ENCODE peak calls at places on chromosomes 11 and 22, in seven cellular contexts. One of them, this sample, is unnamed.

GRCh38 chr11:9362393-9362863 is 22.0 kb upstream of the IPO7 start:
- DNase-seq in GM23338: peak; percentile 23
- DNase-seq in tibial nerve: no peak
- DNase-seq in pancreas: no peak
- DNase-seq in transverse colon: no peak
- DNase-seq in ovary: no peak
- DNase-seq in CD8-positive, alpha-beta memory T cell: no peak
- DNase-seq in this sample: no peak

GRCh38 chr22:42808516-42808915 is 48.6 kb downstream of the ARFGAP3 start:
- DNase-seq in transverse colon: no peak
- DNase-seq in CD8-positive, alpha-beta memory T cell: no peak
- DNase-seq in pancreas: no peak
- DNase-seq in tibial nerve: no peak
- DNase-seq in ovary: no peak
- DNase-seq in GM23338: no peak
- DNase-seq in this sample: no peak

GRCh38 chr22:48944756-48945620 is 882.7 kb downstream of the BRD1 start:
- DNase-seq in CD8-positive, alpha-beta memory T cell: no peak
- DNase-seq in pancreas: peak; percentile 49
- DNase-seq in tibial nerve: no peak
- DNase-seq in ovary: no peak
- DNase-seq in transverse colon: peak; percentile 3
- DNase-seq in GM23338: no peak
- DNase-seq in this sample: peak; percentile 59

GRCh38 chr11:95065336-95065735 is 1.4 kb upstream of the SRSF8 start:
- DNase-seq in pancreas: no peak
- DNase-seq in ovary: no peak
- DNase-seq in CD8-positive, alpha-beta memory T cell: no peak
- DNase-seq in GM23338: no peak
- DNase-seq in transverse colon: no peak
- DNase-seq in tibial nerve: no peak
- DNase-seq in this sample: no peak

GRCh38 chr22:50298937-50299656 is 8.3 kb downstream of the PLXNB2 start:
- DNase-seq in transverse colon: no peak
- DNase-seq in tibial nerve: no peak
- DNase-seq in pancreas: no peak
- DNase-seq in ovary: no peak
- DNase-seq in GM23338: peak; percentile 60
- DNase-seq in CD8-positive, alpha-beta memory T cell: no peak
- DNase-seq in this sample: no peak

GRCh38 chr11:63826471-63827190 is 12.3 kb upstream of the MARK2 start:
- DNase-seq in GM23338: no peak
- DNase-seq in ovary: no peak
- DNase-seq in transverse colon: no peak
- DNase-seq in tibial nerve: no peak
- DNase-seq in CD8-positive, alpha-beta memory T cell: no peak
- DNase-seq in pancreas: no peak
- DNase-seq in this sample: no peak

GRCh38 chr11:64340671-64341335 is 799 bp downstream of the CCDC88B start:
- DNase-seq in transverse colon: peak; percentile 87
- DNase-seq in GM23338: peak; percentile 90
- DNase-seq in pancreas: peak; percentile 70
- DNase-seq in ovary: peak; percentile 58
- DNase-seq in tibial nerve: peak; percentile 27
- DNase-seq in CD8-positive, alpha-beta memory T cell: peak; percentile 76
- DNase-seq in this sample: peak; percentile 86

GRCh38 chr11:14012836-14013235 is 50.3 kb downstream of the SPON1 start:
- DNase-seq in GM23338: no peak
- DNase-seq in pancreas: no peak
- DNase-seq in transverse colon: no peak
- DNase-seq in CD8-positive, alpha-beta memory T cell: no peak
- DNase-seq in tibial nerve: no peak
- DNase-seq in ovary: no peak
- DNase-seq in this sample: no peak

GRCh38 chr22:36453855-36454378 is 27.5 kb downstream of the TXN2 start:
- DNase-seq in transverse colon: no peak
- DNase-seq in tibial nerve: no peak
- DNase-seq in CD8-positive, alpha-beta memory T cell: no peak
- DNase-seq in pancreas: no peak
- DNase-seq in ovary: no peak
- DNase-seq in GM23338: no peak
- DNase-seq in this sample: no peak

GRCh38 chr11:131691558-131692041 is 321.2 kb downstream of the NTM start:
- DNase-seq in transverse colon: no peak
- DNase-seq in tibial nerve: no peak
- DNase-seq in ovary: no peak
- DNase-seq in pancreas: peak; percentile 67
- DNase-seq in GM23338: peak; percentile 80
- DNase-seq in CD8-positive, alpha-beta memory T cell: no peak
- DNase-seq in this sample: no peak

GRCh38 chr22:24247011-24247507 is 2.2 kb upstream of the GGT5 start:
- DNase-seq in CD8-positive, alpha-beta memory T cell: no peak
- DNase-seq in transverse colon: no peak
- DNase-seq in ovary: no peak
- DNase-seq in tibial nerve: no peak
- DNase-seq in pancreas: no peak
- DNase-seq in GM23338: no peak
- DNase-seq in this sample: no peak

GRCh38 chr22:46069518-46070214 is 80.7 kb upstream of the PPARA start:
- DNase-seq in pancreas: peak; percentile 94
- DNase-seq in ovary: peak; percentile 94
- DNase-seq in CD8-positive, alpha-beta memory T cell: no peak
- DNase-seq in GM23338: no peak
- DNase-seq in tibial nerve: peak; percentile 95
- DNase-seq in transverse colon: peak; percentile 89
- DNase-seq in this sample: peak; percentile 94

GRCh38 chr11:63427971-63428508 is 58.5 kb downstream of the SLC22A9 start:
- DNase-seq in pancreas: no peak
- DNase-seq in tibial nerve: no peak
- DNase-seq in GM23338: peak; percentile 26
- DNase-seq in ovary: no peak
- DNase-seq in CD8-positive, alpha-beta memory T cell: no peak
- DNase-seq in transverse colon: no peak
- DNase-seq in this sample: no peak

GRCh38 chr11:60860943-60861342 is 5.2 kb upstream of the PTGDR2 start:
- DNase-seq in CD8-positive, alpha-beta memory T cell: no peak
- DNase-seq in tibial nerve: no peak
- DNase-seq in pancreas: no peak
- DNase-seq in GM23338: no peak
- DNase-seq in ovary: no peak
- DNase-seq in transverse colon: no peak
- DNase-seq in this sample: peak; percentile 20

GRCh38 chr22:40960137-40960536 is 9.0 kb downstream of the RBX1 start:
- DNase-seq in CD8-positive, alpha-beta memory T cell: no peak
- DNase-seq in transverse colon: no peak
- DNase-seq in pancreas: no peak
- DNase-seq in GM23338: no peak
- DNase-seq in tibial nerve: no peak
- DNase-seq in ovary: no peak
- DNase-seq in this sample: no peak

GRCh38 chr11:28820296-28820989 is 712.3 kb downstream of the METTL15 start:
- DNase-seq in ovary: no peak
- DNase-seq in GM23338: no peak
- DNase-seq in transverse colon: no peak
- DNase-seq in CD8-positive, alpha-beta memory T cell: no peak
- DNase-seq in tibial nerve: no peak
- DNase-seq in pancreas: no peak
- DNase-seq in this sample: no peak

GRCh38 chr11:13963169-13963948 is 836 bp downstream of the SPON1 start:
- DNase-seq in ovary: peak; percentile 50
- DNase-seq in tibial nerve: no peak
- DNase-seq in transverse colon: peak; percentile 31
- DNase-seq in GM23338: peak; percentile 58
- DNase-seq in pancreas: peak; percentile 62
- DNase-seq in CD8-positive, alpha-beta memory T cell: no peak
- DNase-seq in this sample: no peak

GRCh38 chr22:25219211-25219689 is at the start of gene CRYBB2:
- DNase-seq in ovary: no peak
- DNase-seq in CD8-positive, alpha-beta memory T cell: no peak
- DNase-seq in pancreas: no peak
- DNase-seq in GM23338: no peak
- DNase-seq in tibial nerve: no peak
- DNase-seq in transverse colon: no peak
- DNase-seq in this sample: no peak

GRCh38 chr11:118045191-118045590 is 31.7 kb upstream of the TMPRSS4 start:
- DNase-seq in pancreas: no peak
- DNase-seq in CD8-positive, alpha-beta memory T cell: no peak
- DNase-seq in transverse colon: no peak
- DNase-seq in ovary: no peak
- DNase-seq in tibial nerve: no peak
- DNase-seq in GM23338: no peak
- DNase-seq in this sample: no peak

GRCh38 chr11:72075756-72076155 is 4.6 kb downstream of the NUMA1 start:
- DNase-seq in tibial nerve: no peak
- DNase-seq in pancreas: no peak
- DNase-seq in GM23338: no peak
- DNase-seq in CD8-positive, alpha-beta memory T cell: no peak
- DNase-seq in transverse colon: no peak
- DNase-seq in ovary: no peak
- DNase-seq in this sample: no peak

GRCh38 chr11:27161071-27161470 is 120.5 kb downstream of the BBOX1 start:
- DNase-seq in pancreas: no peak
- DNase-seq in CD8-positive, alpha-beta memory T cell: no peak
- DNase-seq in transverse colon: no peak
- DNase-seq in tibial nerve: no peak
- DNase-seq in GM23338: no peak
- DNase-seq in ovary: no peak
- DNase-seq in this sample: no peak

GRCh38 chr11:76814414-76814813 is 31.3 kb downstream of the TSKU start:
- DNase-seq in transverse colon: no peak
- DNase-seq in tibial nerve: no peak
- DNase-seq in ovary: no peak
- DNase-seq in CD8-positive, alpha-beta memory T cell: no peak
- DNase-seq in pancreas: no peak
- DNase-seq in GM23338: no peak
- DNase-seq in this sample: no peak

GRCh38 chr11:133082851-133083488 is 449.3 kb downstream of the OPCML start:
- DNase-seq in transverse colon: peak; percentile 64
- DNase-seq in tibial nerve: peak; percentile 15
- DNase-seq in CD8-positive, alpha-beta memory T cell: no peak
- DNase-seq in GM23338: peak; percentile 83
- DNase-seq in pancreas: peak; percentile 93
- DNase-seq in ovary: no peak
- DNase-seq in this sample: peak; percentile 84

DNA sequence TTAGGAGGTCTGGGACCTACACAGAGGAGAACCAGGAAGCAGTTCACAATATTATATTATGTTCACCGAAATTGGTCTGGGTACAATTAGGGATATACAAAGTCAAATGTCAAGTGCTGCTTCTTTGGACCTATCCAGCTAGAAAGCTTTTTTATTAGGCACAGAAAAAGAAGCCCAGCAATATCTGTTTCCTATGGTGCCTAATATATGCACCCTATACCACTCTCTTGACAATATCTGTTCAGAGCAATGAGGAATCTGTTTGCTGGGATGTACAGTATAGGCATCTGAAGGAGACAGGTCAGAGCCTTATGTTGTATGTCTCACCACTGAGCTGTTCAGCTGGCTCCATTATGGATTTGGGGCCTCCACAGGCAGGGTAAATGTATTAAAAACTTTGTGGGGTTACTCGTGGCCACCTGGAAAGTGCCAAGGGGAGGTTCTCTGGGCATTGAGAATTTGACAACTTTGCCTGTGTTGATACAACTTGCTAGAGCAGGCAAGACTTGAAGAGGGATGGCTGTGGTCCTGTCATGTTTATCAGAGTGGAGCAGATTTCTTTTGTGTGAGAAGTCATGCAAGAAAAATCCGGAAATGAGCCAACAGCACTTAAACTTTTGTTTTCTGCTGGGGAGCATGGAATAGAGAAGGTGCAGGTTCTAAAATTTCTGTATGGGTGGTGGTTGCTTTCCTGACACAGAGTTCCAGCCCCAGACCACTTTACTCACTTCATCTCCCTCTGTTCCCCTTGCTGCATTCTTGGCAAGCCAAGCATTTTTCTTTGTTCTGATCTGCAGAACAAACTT is 10.1 kb downstream of the STIM1 start:
- DNase-seq in pancreas: no peak
- DNase-seq in GM23338: peak; percentile 39
- DNase-seq in CD8-positive, alpha-beta memory T cell: no peak
- DNase-seq in tibial nerve: no peak
- DNase-seq in ovary: no peak
- DNase-seq in transverse colon: no peak
- DNase-seq in this sample: no peak
- H3K4me1 ChIP-seq in pancreas: peaks cover 34% of the 10 kb centered on the region
- H3K4me1 ChIP-seq in GM23338: peaks cover 24% of the 10 kb centered on the region
- H3K4me1 ChIP-seq in CD8-positive, alpha-beta memory T cell: peaks cover 91% of the 10 kb centered on the region
- H3K4me1 ChIP-seq in tibial nerve: peaks cover 22% of the 10 kb centered on the region
- H3K4me1 ChIP-seq in ovary: peaks cover 15% of the 10 kb centered on the region
- H3K4me1 ChIP-seq in transverse colon: peaks cover 34% of the 10 kb centered on the region
- H3K4me1 ChIP-seq in this sample: peaks cover 50% of the 10 kb centered on the region

DNA sequence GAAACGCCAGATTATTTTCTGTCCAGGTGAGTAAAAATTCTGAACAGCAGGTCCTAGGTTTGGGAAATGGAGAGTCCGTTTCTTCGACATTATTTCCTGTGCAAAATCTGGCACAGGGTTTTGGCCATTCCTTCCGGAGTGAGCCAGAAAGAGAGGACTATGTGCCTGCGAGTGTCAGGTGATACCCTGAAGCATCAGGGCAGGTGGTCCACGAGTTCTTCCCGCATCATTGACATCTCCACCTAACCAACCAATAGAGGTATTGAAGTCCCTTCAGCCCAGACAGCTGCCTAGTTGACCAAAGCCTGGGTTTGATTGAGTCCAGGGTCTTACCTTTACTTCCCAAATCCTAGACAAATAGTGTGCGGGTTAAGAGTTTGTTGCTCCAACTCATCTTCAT is 808 bp downstream of the SNAP29 start:
- DNase-seq in pancreas: no peak
- DNase-seq in tibial nerve: no peak
- DNase-seq in CD8-positive, alpha-beta memory T cell: no peak
- DNase-seq in transverse colon: no peak
- DNase-seq in GM23338: no peak
- DNase-seq in ovary: no peak
- DNase-seq in this sample: peak; percentile 18
- H3K27ac ChIP-seq in pancreas: no peak overlapping the region
- H3K27ac ChIP-seq in tibial nerve: peak overlapping the region; percentile 92
- H3K27ac ChIP-seq in CD8-positive, alpha-beta memory T cell: peak overlapping the region; percentile 94
- H3K27ac ChIP-seq in transverse colon: peak overlapping the region; percentile 93
- H3K27ac ChIP-seq in GM23338: no peak overlapping the region
- H3K27ac ChIP-seq in ovary: no peak overlapping the region
- H3K27ac ChIP-seq in this sample: peak overlapping the region; percentile 89

GRCh38 chr11:97506360-97506759 is 1116.5 kb downstream of the JRKL start:
- DNase-seq in pancreas: no peak
- DNase-seq in GM23338: no peak
- DNase-seq in tibial nerve: no peak
- DNase-seq in transverse colon: no peak
- DNase-seq in ovary: no peak
- DNase-seq in CD8-positive, alpha-beta memory T cell: no peak
- DNase-seq in this sample: no peak
- H3K4me1 ChIP-seq in pancreas: no peaks in the 10 kb centered on the region
- H3K4me1 ChIP-seq in GM23338: peaks cover 10% of the 10 kb centered on the region
- H3K4me1 ChIP-seq in tibial nerve: no peaks in the 10 kb centered on the region
- H3K4me1 ChIP-seq in transverse colon: no peaks in the 10 kb centered on the region
- H3K4me1 ChIP-seq in ovary: no peaks in the 10 kb centered on the region
- H3K4me1 ChIP-seq in CD8-positive, alpha-beta memory T cell: no peaks in the 10 kb centered on the region
- H3K4me1 ChIP-seq in this sample: no peaks in the 10 kb centered on the region

DNA sequence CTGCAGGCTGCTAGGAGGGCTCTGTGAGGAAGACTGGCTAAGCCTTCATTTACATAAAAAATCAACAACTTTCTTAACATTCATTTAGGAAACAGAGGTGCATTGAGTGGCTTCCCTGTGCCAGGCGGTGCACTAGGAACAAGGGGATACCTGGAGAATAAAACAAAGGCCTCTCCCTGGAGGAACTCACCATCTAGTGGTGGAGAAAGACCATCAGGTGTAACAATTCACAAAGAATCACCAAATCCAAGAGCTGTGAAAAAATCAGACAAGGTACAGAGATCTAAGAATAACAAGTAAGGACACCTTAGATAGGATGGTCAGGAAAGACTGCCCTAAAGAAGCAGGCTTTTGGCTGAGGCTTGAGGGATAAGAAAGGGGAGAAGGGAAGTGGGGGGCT is 40.3 kb downstream of the CSNK2A3 start:
- DNase-seq in tibial nerve: no peak
- DNase-seq in GM23338: peak; percentile 8
- DNase-seq in ovary: no peak
- DNase-seq in CD8-positive, alpha-beta memory T cell: no peak
- DNase-seq in transverse colon: no peak
- DNase-seq in pancreas: no peak
- DNase-seq in this sample: no peak
- H3K27ac ChIP-seq in tibial nerve: no peak overlapping the region
- H3K27ac ChIP-seq in GM23338: no peak overlapping the region
- H3K27ac ChIP-seq in ovary: no peak overlapping the region
- H3K27ac ChIP-seq in CD8-positive, alpha-beta memory T cell: no peak overlapping the region
- H3K27ac ChIP-seq in transverse colon: no peak overlapping the region
- H3K27ac ChIP-seq in pancreas: no peak overlapping the region
- H3K27ac ChIP-seq in this sample: no peak overlapping the region

This sample was measured in upper lobe of right lung.